ENCODE peak calls at places on chromosome 4, in six cellular contexts. V is transverse colon; I is left lung; B is HEK293T; H is stimulated activated CD4-positive, alpha-beta T cell treated with anti-CD3 and anti-CD28 coated beads, Interleukin-1b, Interleukin-23, amount 100 ng/mL, for 4 hours; F is NCI-H510A treated with DMSO at 0.1 percent for 48 hours. P is an unnamed sample.

GRCh38 chr4:87370071-87370470 is 20.9 kb downstream of the HSD17B11 start:
- DNase-seq in V (no peak), I (no peak), B (no peak), H (no peak), F (no peak), P (no peak)

GRCh38 chr4:38723726-38724506 is 58.9 kb downstream of the TLR10 start:
- DNase-seq in V (peak; percentile 28), I (no peak), B (no peak), H (no peak), F (no peak), P (no peak)

GRCh38 chr4:85496146-85496849 is 21.3 kb downstream of the ARHGAP24 start:
- DNase-seq in V (no peak), I (no peak), B (no peak), H (no peak), F (no peak), P (no peak)

GRCh38 chr4:89254847-89255246 is 52.8 kb downstream of the GPRIN3 start:
- DNase-seq in V (peak; percentile 40), I (no peak), B (peak; percentile 66), H (peak; percentile 32), F (peak; percentile 3), P (peak; percentile 37)

GRCh38 chr4:52925531-52925968 is 63.4 kb downstream of the RASL11B start:
- DNase-seq in V (no peak), I (no peak), B (peak; percentile 54), H (no peak), F (no peak), P (no peak)

GRCh38 chr4:164847967-164848649 is 28.9 kb upstream of the APELA start:
- DNase-seq in V (no peak), I (no peak), B (no peak), H (no peak), F (peak; percentile 1), P (no peak)

GRCh38 chr4:6225469-6225868 is 25.1 kb upstream of the JAKMIP1 start:
- DNase-seq in V (no peak), I (no peak), B (peak; percentile 48), H (no peak), F (no peak), P (no peak)

GRCh38 chr4:144575181-144575580 is 70.8 kb upstream of the HHIP start:
- DNase-seq in V (no peak), I (no peak), B (peak; percentile 15), H (no peak), F (no peak), P (no peak)

GRCh38 chr4:121125486-121125885 is 38.6 kb downstream of the TNIP3 start:
- DNase-seq in V (no peak), I (no peak), B (no peak), H (no peak), F (no peak), P (no peak)

GRCh38 chr4:169658970-169659735 is 38.8 kb downstream of the CLCN3 start:
- DNase-seq in V (no peak), I (no peak), B (no peak), H (no peak), F (peak; percentile 30), P (no peak)

GRCh38 chr4:139300431-139301142 is 718 bp upstream of the NAA15 start:
- DNase-seq in V (peak; percentile 38), I (no peak), B (no peak), H (peak; percentile 12), F (no peak), P (no peak)

GRCh38 chr4:14100349-14100748 is 472.8 kb upstream of the BOD1L1 start:
- DNase-seq in V (no peak), I (no peak), B (no peak), H (no peak), F (no peak), P (no peak)

GRCh38 chr4:8350841-8351461 is 81.4 kb downstream of the HTRA3 start:
- DNase-seq in V (no peak), I (peak; percentile 53), B (no peak), H (no peak), F (no peak), P (no peak)

GRCh38 chr4:37320518-37321235 is 76.1 kb downstream of the NWD2 start:
- DNase-seq in V (no peak), I (no peak), B (no peak), H (no peak), F (no peak), P (no peak)

GRCh38 chr4:138301536-138301935 is 59.4 kb upstream of the SLC7A11 start:
- DNase-seq in V (no peak), I (no peak), B (no peak), H (no peak), F (no peak), P (no peak)

GRCh38 chr4:44869222-44869882 is 143.0 kb upstream of the GNPDA2 start:
- DNase-seq in V (no peak), I (peak; percentile 9), B (no peak), H (no peak), F (no peak), P (no peak)

P was measured in HCT116.